ENCODE peak calls at places on chromosomes 5 and 9, in seven cellular contexts. J, E, R, L, K, Z and X are unnamed samples.

GRCh38 chr9:928363-929042 is 48.0 kb upstream of the DMRT3 start:
- DNase-seq in E (no peak), Z (peak), J (no peak), L (no peak), R (peak), K (peak), X (no peak)

GRCh38 chr9:97046228-97046627 is 7.3 kb upstream of the CTSV start:
- DNase-seq in Z (peak), J (no peak), L (peak), E (no peak), K (peak), R (peak), X (no peak)

GRCh38 chr9:130185494-130186005 is 13.3 kb downstream of the NCS1 start:
- DNase-seq in J (no peak), E (no peak), Z (no peak), L (no peak), K (peak), R (no peak), X (no peak)

GRCh38 chr5:102778478-102778877 is 23.4 kb downstream of the PAM start:
- DNase-seq in E (no peak), Z (no peak), R (no peak), L (no peak), K (peak), J (no peak), X (no peak)

GRCh38 chr5:120297621-120298020 is 166.5 kb upstream of the PRR16 start:
- DNase-seq in R (no peak), L (no peak), Z (no peak), E (no peak), J (no peak), K (no peak), X (no peak)

GRCh38 chr5:156402387-156402921 is 75.5 kb downstream of the SGCD start:
- DNase-seq in L (no peak), K (no peak), J (no peak), Z (no peak), E (peak), R (no peak), X (no peak)

GRCh38 chr5:132013711-132014110 is 2.3 kb upstream of the ACSL6 start:
- DNase-seq in L (peak), Z (no peak), R (no peak), E (no peak), K (no peak), J (no peak), X (no peak)

GRCh38 chr9:133527444-133527920 is 2.7 kb upstream of the MYMK start:
- DNase-seq in J (no peak), E (no peak), R (no peak), K (peak), L (no peak), Z (no peak), X (no peak)

GRCh38 chr9:32873546-32873945 is 90.2 kb downstream of the TMEM215 start:
- DNase-seq in Z (no peak), K (no peak), L (no peak), R (no peak), E (no peak), J (no peak), X (no peak)

GRCh38 chr5:102863764-102864560 is 108.9 kb downstream of the PAM start:
- DNase-seq in J (no peak), E (no peak), L (no peak), Z (no peak), R (no peak), K (no peak), X (no peak)

GRCh38 chr5:168885324-168886120 is 306.4 kb upstream of the PANK3 start:
- DNase-seq in Z (no peak), E (no peak), K (no peak), L (no peak), R (no peak), J (no peak), X (no peak)

GRCh38 chr9:4229252-4229651 is 70.6 kb downstream of the GLIS3 start:
- DNase-seq in L (no peak), K (no peak), R (no peak), J (no peak), Z (no peak), E (no peak), X (no peak)
- TF ChIP-seq CTCF in L (no peak), K (no peak), R (peak), J (no peak), Z (no peak), E (no peak), X (peak)

GRCh38 chr5:151155777-151156731 is 1.5 kb downstream of the ANXA6 start:
- DNase-seq in L (no peak), Z (peak), K (peak), E (no peak), J (no peak), R (no peak), X (no peak)
- H3K27ac ChIP-seq in L (peak), Z (peak), K (peak), E (peak), J (peak), R (no peak), X (peak)

GRCh38 chr9:123091459-123091858 is 58.0 kb downstream of the GPR21 start:
- DNase-seq in J (no peak), E (no peak), K (no peak), L (no peak), R (no peak), Z (no peak), X (no peak)
- TF ChIP-seq CTCF in J (no peak), E (no peak), K (no peak), L (no peak), R (peak), Z (no peak), X (peak)

GRCh38 chr5:142301487-142302035 is 23.3 kb downstream of the SPRY4 start:
- DNase-seq in R (no peak), E (no peak), Z (no peak), L (peak), K (no peak), J (no peak), X (no peak)
- H3K27ac ChIP-seq in R (no peak), E (no peak), Z (no peak), L (peak), K (no peak), J (no peak), X (no peak)

GRCh38 chr5:138469540-138470321 is 4.5 kb downstream of the EGR1 start:
- DNase-seq in Z (no peak), E (no peak), L (no peak), R (peak), J (no peak), K (peak), X (peak)
- TF ChIP-seq CTCF in Z (no peak), E (no peak), L (no peak), R (no peak), J (no peak), K (no peak), X (no peak)